ENCODE peak calls at places on chromosomes 6 and 20, in ten cellular contexts. F is iPS DF 6.9; J is T-cell; T is stimulated activated CD4-positive, alpha-beta T cell treated with anti-CD3 and anti-CD28 coated beads, Interleukin-4, amount 100 ng/mL, for 4 hours; D is activated CD8-positive, alpha-beta T cell treated with anti-CD3 and anti-CD28 coated beads, Interleukin-2, amount 10 ng/mL, durations not matched to agents 7 days and 5 days; V is T-helper 2 cell treated with Interferon-gamma antibody and Interleukin-4, amounts not matched to agents 5 μg/mL and 100 μg/mL, for 36 hours; O is small intestine; U is SJSA1; A is RPMI8226; G is SK-N-SH. Y is an unnamed sample.

GRCh38 chr6:128410584-128410983 is 109.8 kb downstream of the PTPRK start:
- DNase-seq in T (no peak), G (no peak), J (no peak), D (no peak), F (no peak), A (no peak), O (peak), U (no peak), V (no peak), Y (no peak)

GRCh38 chr20:8652396-8652795 is 416.5 kb upstream of the PLCB4 start:
- DNase-seq in U (no peak), A (no peak), F (no peak), G (no peak), J (no peak), D (no peak), T (no peak), V (no peak), O (no peak), Y (no peak)

GRCh38 chr6:24621626-24622360 is 24.2 kb downstream of the KIAA0319 start:
- DNase-seq in V (no peak), D (no peak), O (no peak), A (no peak), F (no peak), T (no peak), U (no peak), G (no peak), J (no peak), Y (no peak)

GRCh38 chr6:138287144-138287955 is 69.1 kb upstream of the PBOV1 start:
- DNase-seq in U (no peak), G (peak), D (peak), A (peak), O (peak), T (peak), F (no peak), V (no peak), J (peak), Y (peak)

GRCh38 chr6:49121970-49122369 is 341.1 kb downstream of the MMUT start:
- DNase-seq in G (no peak), A (no peak), T (no peak), J (no peak), F (no peak), D (no peak), O (no peak), U (no peak), V (no peak), Y (no peak)

GRCh38 chr6:102298066-102298465 is 904.6 kb downstream of the GRIK2 start:
- DNase-seq in F (no peak), G (no peak), O (no peak), V (no peak), J (no peak), D (no peak), A (no peak), U (no peak), T (no peak), Y (no peak)

GRCh38 chr20:63100926-63101699 is 94.3 kb upstream of the BHLHE23 start:
- DNase-seq in U (no peak), G (no peak), T (no peak), O (no peak), F (no peak), D (no peak), V (no peak), J (no peak), A (no peak), Y (no peak)

GRCh38 chr6:4872841-4873240 is 96.6 kb downstream of the CDYL start:
- DNase-seq in A (no peak), V (no peak), F (no peak), D (no peak), O (no peak), G (no peak), T (no peak), U (no peak), J (no peak), Y (no peak)

GRCh38 chr6:161108886-161109285 is 117.3 kb downstream of the MAP3K4 start:
- DNase-seq in G (no peak), U (no peak), T (no peak), F (no peak), A (no peak), O (no peak), J (no peak), V (no peak), D (no peak), Y (no peak)

GRCh38 chr6:17418281-17419188 is 25.1 kb downstream of the CAP2 start:
- DNase-seq in V (no peak), A (no peak), O (no peak), U (peak), G (no peak), F (no peak), J (no peak), T (no peak), D (no peak), Y (no peak)

GRCh38 chr20:19915111-19915798 is 101.9 kb upstream of the NAA20 start:
- DNase-seq in T (no peak), V (no peak), O (no peak), G (no peak), D (no peak), U (no peak), F (no peak), A (peak), J (no peak), Y (no peak)

GRCh38 chr20:61925555-61926252 is 140.0 kb downstream of the TAF4 start:
- DNase-seq in V (no peak), U (peak), T (no peak), J (no peak), A (peak), O (no peak), D (no peak), G (no peak), F (no peak), Y (peak)

GRCh38 chr20:58553841-58554240 is 38.6 kb upstream of the APCDD1L start:
- DNase-seq in U (peak), O (no peak), F (no peak), G (no peak), V (no peak), D (no peak), T (no peak), A (no peak), J (no peak), Y (no peak)

GRCh38 chr6:55578537-55579363 is at the start of gene HMGCLL1:
- DNase-seq in U (no peak), A (no peak), T (no peak), O (peak), G (peak), V (no peak), D (no peak), F (peak), J (no peak), Y (no peak)

GRCh38 chr6:10033223-10033829 is 381.5 kb downstream of the TFAP2A start:
- DNase-seq in T (no peak), U (peak), A (no peak), V (no peak), J (no peak), D (no peak), O (no peak), G (no peak), F (no peak), Y (no peak)

GRCh38 chr6:14873132-14873531 is 372.7 kb upstream of the JARID2 start:
- DNase-seq in T (no peak), F (no peak), O (no peak), G (no peak), D (no peak), V (no peak), A (no peak), U (no peak), J (no peak), Y (no peak)

GRCh38 chr6:100177956-100178355 is 183.9 kb upstream of the MCHR2 start:
- DNase-seq in D (no peak), J (no peak), A (no peak), G (no peak), V (no peak), O (no peak), T (no peak), F (no peak), U (no peak), Y (no peak)

GRCh38 chr6:154931741-154932424 is 63.2 kb upstream of the TIAM2 start:
- DNase-seq in T (no peak), U (no peak), V (no peak), F (no peak), D (no peak), G (no peak), A (no peak), J (no peak), O (no peak), Y (no peak)

GRCh38 chr20:63319164-63320040 is 26.4 kb downstream of the COL20A1 start:
- DNase-seq in F (no peak), A (no peak), D (no peak), T (no peak), V (no peak), U (no peak), J (no peak), G (no peak), O (no peak), Y (no peak)

GRCh38 chr20:2709205-2709981 is 16.8 kb downstream of the EBF4 start:
- DNase-seq in T (no peak), V (no peak), O (no peak), D (no peak), A (no peak), G (no peak), J (no peak), U (no peak), F (no peak), Y (no peak)

GRCh38 chr6:124441430-124441829 is 520.8 kb upstream of the RNF217 start:
- DNase-seq in A (no peak), G (no peak), V (no peak), O (no peak), U (no peak), J (no peak), D (no peak), T (no peak), F (no peak), Y (no peak)

GRCh38 chr6:31659649-31660223 is 842 bp downstream of the C6orf47 start:
- DNase-seq in V (no peak), T (no peak), A (peak), J (no peak), O (peak), F (no peak), G (no peak), D (no peak), U (no peak), Y (peak)

Y was measured in CD8-positive, alpha-beta memory T cell.